ENCODE peak calls at places on chromosomes 13 and 19, in four cellular contexts. One of them, this sample, is unnamed.

GRCh38 chr13:33078268-33078667 is 62.0 kb downstream of the KL start:
- DNase-seq in tibial nerve: no peak
- DNase-seq in suprapubic skin: no peak
- DNase-seq in heart left ventricle: no peak
- DNase-seq in this sample: no peak

GRCh38 chr13:29959086-29959485 is 108.7 kb upstream of the UBL3 start:
- DNase-seq in tibial nerve: no peak
- DNase-seq in suprapubic skin: no peak
- DNase-seq in heart left ventricle: no peak
- DNase-seq in this sample: no peak

GRCh38 chr13:111204438-111205177 is 89.5 kb downstream of the ARHGEF7 start:
- DNase-seq in tibial nerve: peak; percentile 54
- DNase-seq in suprapubic skin: no peak
- DNase-seq in heart left ventricle: peak; percentile 83
- DNase-seq in this sample: peak; percentile 80

GRCh38 chr13:60857698-60858097 is 460.7 kb downstream of the TDRD3 start:
- DNase-seq in tibial nerve: no peak
- DNase-seq in suprapubic skin: no peak
- DNase-seq in heart left ventricle: no peak
- DNase-seq in this sample: no peak

GRCh38 chr13:111211789-111212516 is 96.8 kb downstream of the ARHGEF7 start:
- DNase-seq in tibial nerve: no peak
- DNase-seq in suprapubic skin: no peak
- DNase-seq in heart left ventricle: no peak
- DNase-seq in this sample: no peak

GRCh38 chr13:85582890-85583289 is 216.3 kb downstream of the SLITRK6 start:
- DNase-seq in tibial nerve: no peak
- DNase-seq in suprapubic skin: no peak
- DNase-seq in heart left ventricle: no peak
- DNase-seq in this sample: no peak

GRCh38 chr13:19172647-19173030 is 9.0 kb downstream of the TUBA3C start:
- DNase-seq in tibial nerve: no peak
- DNase-seq in suprapubic skin: no peak
- DNase-seq in heart left ventricle: no peak
- DNase-seq in this sample: no peak

GRCh38 chr19:30324982-30325381 is 47.2 kb upstream of the ZNF536 start:
- DNase-seq in tibial nerve: no peak
- DNase-seq in suprapubic skin: peak; percentile 29
- DNase-seq in heart left ventricle: no peak
- DNase-seq in this sample: no peak

GRCh38 chr13:20553309-20553708 is 13.6 kb upstream of the IFT88 start:
- DNase-seq in tibial nerve: no peak
- DNase-seq in suprapubic skin: no peak
- DNase-seq in heart left ventricle: no peak
- DNase-seq in this sample: no peak

GRCh38 chr13:99894835-99895427 is 76.6 kb downstream of the ZIC5 start:
- DNase-seq in tibial nerve: no peak
- DNase-seq in suprapubic skin: no peak
- DNase-seq in heart left ventricle: no peak
- DNase-seq in this sample: no peak

GRCh38 chr13:85772379-85772778 is 26.8 kb downstream of the SLITRK6 start:
- DNase-seq in tibial nerve: no peak
- DNase-seq in suprapubic skin: no peak
- DNase-seq in heart left ventricle: no peak
- DNase-seq in this sample: no peak

GRCh38 chr19:46126086-46126485 is 1.6 kb upstream of the IGFL3 start:
- DNase-seq in tibial nerve: no peak
- DNase-seq in suprapubic skin: no peak
- DNase-seq in heart left ventricle: no peak
- DNase-seq in this sample: no peak

GRCh38 chr13:76798037-76798436 is 88.2 kb downstream of the KCTD12 start:
- DNase-seq in tibial nerve: no peak
- DNase-seq in suprapubic skin: no peak
- DNase-seq in heart left ventricle: no peak
- DNase-seq in this sample: no peak

GRCh38 chr19:46863818-46864629 is 3.2 kb downstream of the ARHGAP35 start:
- DNase-seq in tibial nerve: no peak
- DNase-seq in suprapubic skin: peak; percentile 45
- DNase-seq in heart left ventricle: no peak
- DNase-seq in this sample: no peak

GRCh38 chr19:13839193-13839937 is 37.6 kb upstream of the NANOS3 start:
- DNase-seq in tibial nerve: peak; percentile 84
- DNase-seq in suprapubic skin: peak; percentile 96
- DNase-seq in heart left ventricle: peak; percentile 97
- DNase-seq in this sample: peak; percentile 57

GRCh38 chr19:18848860-18849661 is 17.3 kb downstream of the UPF1 start:
- DNase-seq in tibial nerve: peak; percentile 47
- DNase-seq in suprapubic skin: peak; percentile 74
- DNase-seq in heart left ventricle: peak; percentile 85
- DNase-seq in this sample: peak; percentile 79

GRCh38 chr13:70183041-70183440 is 74.8 kb upstream of the KLHL1 start:
- DNase-seq in tibial nerve: no peak
- DNase-seq in suprapubic skin: no peak
- DNase-seq in heart left ventricle: no peak
- DNase-seq in this sample: no peak

GRCh38 chr13:26618726-26619125 is 61.2 kb downstream of the WASF3 start:
- DNase-seq in tibial nerve: no peak
- DNase-seq in suprapubic skin: no peak
- DNase-seq in heart left ventricle: no peak
- DNase-seq in this sample: no peak

GRCh38 chr19:17379221-17379631 is 2.1 kb upstream of the PLVAP start:
- DNase-seq in tibial nerve: no peak
- DNase-seq in suprapubic skin: no peak
- DNase-seq in heart left ventricle: no peak
- DNase-seq in this sample: no peak

GRCh38 chr19:17380426-17381138 is 3.4 kb upstream of the PLVAP start:
- DNase-seq in tibial nerve: no peak
- DNase-seq in suprapubic skin: no peak
- DNase-seq in heart left ventricle: no peak
- DNase-seq in this sample: no peak

GRCh38 chr19:17376935-17377600 is at the start of gene PLVAP:
- DNase-seq in tibial nerve: no peak
- DNase-seq in suprapubic skin: no peak
- DNase-seq in heart left ventricle: peak; percentile 40
- DNase-seq in this sample: no peak
- TF ChIP-seq POLR2A in tibial nerve: no peak
- TF ChIP-seq POLR2A in suprapubic skin: no peak
- TF ChIP-seq POLR2A in heart left ventricle: no peak
- TF ChIP-seq POLR2A in this sample: no peak

GRCh38 chr19:10116085-10116865 is 3.4 kb downstream of the EIF3G start:
- DNase-seq in tibial nerve: no peak
- DNase-seq in suprapubic skin: no peak
- DNase-seq in heart left ventricle: no peak
- DNase-seq in this sample: no peak
- TF ChIP-seq POLR2A in tibial nerve: no peak
- TF ChIP-seq POLR2A in suprapubic skin: no peak
- TF ChIP-seq POLR2A in heart left ventricle: no peak
- TF ChIP-seq POLR2A in this sample: no peak

DNA sequence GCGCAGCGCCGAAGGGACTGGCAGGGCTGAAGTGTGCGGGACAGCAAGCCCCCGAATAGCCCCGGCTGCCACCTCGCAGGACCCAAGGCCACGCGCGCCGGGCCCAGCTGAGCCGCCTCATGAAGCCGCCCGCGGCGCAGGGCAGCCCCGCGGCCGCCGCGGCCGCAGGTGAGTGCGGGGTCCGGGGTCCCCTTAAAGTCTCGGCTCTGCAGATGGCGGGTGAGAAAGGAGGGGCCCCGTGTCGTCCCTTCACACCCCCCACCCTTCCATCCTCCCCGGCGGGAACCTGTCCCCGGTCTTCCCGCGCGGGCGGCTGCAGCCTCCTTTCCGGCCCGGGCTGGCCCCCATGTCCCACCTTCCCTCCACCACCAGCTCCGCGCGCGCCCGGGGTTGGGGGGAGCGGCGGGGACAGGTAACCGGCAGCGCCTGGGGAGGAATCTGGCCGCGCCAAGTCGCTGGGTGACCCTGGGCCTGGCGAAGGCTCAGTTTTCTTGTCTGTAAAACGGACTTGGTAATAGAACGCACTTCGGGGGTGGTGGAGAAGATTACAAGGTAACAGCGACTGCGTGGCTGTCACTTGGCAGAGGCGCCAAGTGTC is 338 bp downstream of the RGCC start:
- DNase-seq in tibial nerve: no peak
- DNase-seq in suprapubic skin: no peak
- DNase-seq in heart left ventricle: peak; percentile 28
- DNase-seq in this sample: no peak
- TF ChIP-seq POLR2A in tibial nerve: peak; percentile 86
- TF ChIP-seq POLR2A in suprapubic skin: no peak
- TF ChIP-seq POLR2A in heart left ventricle: no peak
- TF ChIP-seq POLR2A in this sample: no peak

DNA sequence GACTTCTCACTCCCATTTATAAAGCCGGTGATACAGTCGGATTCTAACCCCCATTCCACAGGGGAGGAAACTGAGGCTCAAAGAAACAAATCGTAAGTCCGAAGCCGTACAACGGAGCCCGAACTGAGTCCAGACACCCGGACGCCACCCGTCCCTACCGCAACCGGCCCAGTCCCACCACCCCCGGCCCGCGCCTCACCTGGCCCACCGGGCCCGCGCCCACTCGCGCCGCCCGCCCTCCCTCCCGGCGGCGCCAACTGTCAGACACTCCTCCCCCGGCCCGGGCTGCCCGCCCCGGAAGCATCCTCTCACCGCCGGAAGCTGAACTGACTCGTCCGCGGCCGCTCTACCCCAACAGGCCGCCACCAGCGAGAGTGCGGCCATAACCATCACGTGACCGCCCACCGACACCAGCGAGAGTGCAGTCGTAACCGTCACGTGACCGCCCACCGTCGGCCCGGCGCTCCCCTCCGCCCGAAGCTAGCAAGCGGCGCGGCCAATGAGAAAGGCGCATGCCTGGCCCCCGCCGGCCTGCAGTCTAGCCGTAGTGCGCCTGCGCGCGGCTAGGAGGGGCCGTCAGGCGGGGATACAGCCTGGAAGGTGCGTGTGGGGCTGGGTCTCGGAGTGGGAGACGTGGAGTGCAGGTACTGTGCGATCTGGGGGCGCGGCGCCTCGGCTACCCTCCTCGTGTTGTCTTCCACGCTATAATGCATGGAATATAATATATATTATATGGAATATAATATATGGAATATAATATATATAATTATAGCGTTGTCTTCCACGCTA is at the start of the genes C19orf47 and PLD3:
- DNase-seq in tibial nerve: peak; percentile 99
- DNase-seq in suprapubic skin: peak; percentile 100
- DNase-seq in heart left ventricle: peak; percentile 100
- DNase-seq in this sample: peak; percentile 98
- TF ChIP-seq POLR2A in tibial nerve: peak; percentile 65
- TF ChIP-seq POLR2A in suprapubic skin: peak; percentile 52
- TF ChIP-seq POLR2A in heart left ventricle: peak; percentile 86
- TF ChIP-seq POLR2A in this sample: peak; percentile 86

GRCh38 chr19:41364546-41365391 is 820 bp upstream of the B9D2 start:
- DNase-seq in tibial nerve: no peak
- DNase-seq in suprapubic skin: no peak
- DNase-seq in heart left ventricle: no peak
- DNase-seq in this sample: no peak
- TF ChIP-seq POLR2A in tibial nerve: no peak
- TF ChIP-seq POLR2A in suprapubic skin: no peak
- TF ChIP-seq POLR2A in heart left ventricle: no peak
- TF ChIP-seq POLR2A in this sample: no peak

GRCh38 chr19:32363632-32364031 is 18.2 kb downstream of the ZNF507 start:
- DNase-seq in tibial nerve: no peak
- DNase-seq in suprapubic skin: no peak
- DNase-seq in heart left ventricle: no peak
- DNase-seq in this sample: no peak

GRCh38 chr19:32362318-32362691 is 16.9 kb downstream of the ZNF507 start:
- DNase-seq in tibial nerve: no peak
- DNase-seq in suprapubic skin: no peak
- DNase-seq in heart left ventricle: no peak
- DNase-seq in this sample: no peak

GRCh38 chr19:32361574-32362317 is 16.3 kb downstream of the ZNF507 start:
- DNase-seq in tibial nerve: no peak
- DNase-seq in suprapubic skin: no peak
- DNase-seq in heart left ventricle: no peak
- DNase-seq in this sample: no peak

GRCh38 chr19:32363175-32363574 is 17.8 kb downstream of the ZNF507 start:
- DNase-seq in tibial nerve: no peak
- DNase-seq in suprapubic skin: no peak
- DNase-seq in heart left ventricle: no peak
- DNase-seq in this sample: no peak

GRCh38 chr19:32364040-32364439 is 18.6 kb downstream of the ZNF507 start:
- DNase-seq in tibial nerve: no peak
- DNase-seq in suprapubic skin: no peak
- DNase-seq in heart left ventricle: no peak
- DNase-seq in this sample: no peak
- TF ChIP-seq POLR2A in tibial nerve: no peak
- TF ChIP-seq POLR2A in suprapubic skin: no peak
- TF ChIP-seq POLR2A in heart left ventricle: no peak
- TF ChIP-seq POLR2A in this sample: no peak

DNA sequence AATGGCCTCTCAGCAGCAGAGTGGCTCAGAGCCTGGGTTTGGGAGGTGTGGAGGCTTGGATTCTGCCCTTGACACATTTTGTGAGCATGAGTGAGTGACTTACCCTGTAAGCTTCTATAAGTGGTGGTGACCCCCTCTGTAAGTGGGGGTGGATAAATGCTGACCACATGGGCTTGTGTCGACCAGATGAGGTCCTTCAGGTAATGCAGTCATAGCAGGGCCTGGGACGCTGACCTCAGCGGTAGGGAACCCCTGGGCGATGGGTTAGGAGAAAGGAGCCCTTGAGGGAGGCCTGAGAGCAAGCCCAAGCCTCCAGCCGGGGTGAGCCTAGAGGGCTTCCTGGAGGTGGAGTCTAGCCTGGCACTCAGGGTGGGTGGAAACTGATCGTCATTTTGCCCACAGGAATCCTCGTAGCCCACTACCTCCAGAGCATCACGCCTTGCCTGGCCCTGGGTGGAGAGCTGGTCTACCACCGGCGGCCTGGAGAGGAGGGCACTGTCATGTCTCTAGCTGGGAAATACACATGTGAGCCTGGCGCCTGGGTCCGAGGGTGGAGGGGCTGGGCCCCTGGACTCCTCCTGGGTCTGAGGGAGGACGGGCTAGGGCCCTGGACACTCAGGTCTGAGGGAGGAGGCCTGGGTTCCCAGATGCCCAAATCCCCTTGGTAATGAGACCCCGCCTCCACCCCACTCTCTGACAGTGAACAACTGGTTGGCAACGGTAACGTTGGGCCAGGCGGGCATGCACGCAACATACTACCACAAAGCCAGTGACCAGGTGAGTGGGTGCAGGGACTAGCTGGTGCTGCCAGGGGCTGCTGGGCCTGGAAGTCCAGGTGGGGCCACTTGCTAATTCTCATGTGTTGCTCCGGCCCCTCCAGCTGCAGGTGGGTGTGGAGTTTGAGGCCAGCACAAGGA is 5.0 kb upstream of the APOE start:
- DNase-seq in tibial nerve: no peak
- DNase-seq in suprapubic skin: no peak
- DNase-seq in heart left ventricle: no peak
- DNase-seq in this sample: no peak
- TF ChIP-seq POLR2A in tibial nerve: no peak
- TF ChIP-seq POLR2A in suprapubic skin: no peak
- TF ChIP-seq POLR2A in heart left ventricle: no peak
- TF ChIP-seq POLR2A in this sample: no peak